ENCODE peak calls at places on chromosomes 7 and 10, in nine cellular contexts. K is transverse colon, H is nucleus accumbens, I is lower lobe of right lung, J is Ammon's horn, Z is LoVo, N is upper lobe of right lung, G is cardiac fibroblast, R is iris pigment epithelial cell. X is an unnamed sample.

GRCh38 chr7:92987095-92987494 is 130.7 kb downstream of the SAMD9 start:
- DNase-seq in R (peak), H (no peak), K (no peak), G (peak), I (no peak), J (no peak), Z (no peak), N (no peak), X (no peak)

GRCh38 chr10:12707461-12708185 is 293.9 kb downstream of the CCDC3 start:
- DNase-seq in H (no peak), Z (peak), R (peak), G (peak), N (no peak), I (no peak), K (peak), J (no peak), X (no peak)

GRCh38 chr7:92831716-92832622 is 4.4 kb downstream of the CDK6 start:
- DNase-seq in G (peak), J (no peak), Z (no peak), K (peak), I (no peak), N (no peak), H (no peak), R (peak), X (no peak)

GRCh38 chr10:5833814-5834213 is 20.6 kb upstream of the GDI2 start:
- DNase-seq in I (no peak), R (no peak), N (no peak), H (no peak), K (no peak), J (no peak), G (no peak), Z (no peak), X (no peak)

GRCh38 chr10:72729528-72729927 is 37.6 kb downstream of the MCU start:
- DNase-seq in N (no peak), I (no peak), G (no peak), R (peak), Z (no peak), H (no peak), J (no peak), K (no peak), X (no peak)

GRCh38 chr10:62224606-62225005 is 44.0 kb downstream of the RTKN2 start:
- DNase-seq in K (no peak), Z (no peak), G (peak), N (no peak), H (no peak), R (peak), J (no peak), I (no peak), X (no peak)

GRCh38 chr7:42126475-42127231 is 110.4 kb downstream of the GLI3 start:
- DNase-seq in R (no peak), K (no peak), H (no peak), I (no peak), G (no peak), J (no peak), N (no peak), Z (no peak), X (no peak)

GRCh38 chr7:37942934-37943610 is 22.6 kb downstream of the EPDR1 start:
- DNase-seq in N (peak), H (no peak), G (peak), K (peak), R (peak), I (peak), Z (peak), J (peak), X (peak)

GRCh38 chr7:70619130-70619529 is 512.8 kb upstream of the GALNT17 start:
- DNase-seq in N (no peak), R (no peak), J (no peak), G (no peak), Z (no peak), I (no peak), K (no peak), H (no peak), X (no peak)

GRCh38 chr10:12388671-12389070 is 39.3 kb downstream of the CAMK1D start:
- DNase-seq in J (peak), G (no peak), Z (no peak), N (no peak), I (no peak), R (no peak), K (no peak), H (peak), X (no peak)

GRCh38 chr10:94104316-94105060 is 110.8 kb downstream of the PLCE1 start:
- DNase-seq in R (peak), H (no peak), G (peak), K (no peak), J (no peak), Z (no peak), I (no peak), N (no peak), X (no peak)

GRCh38 chr7:41463770-41464470 is 239.0 kb downstream of the INHBA start:
- DNase-seq in K (no peak), J (no peak), Z (no peak), G (no peak), I (no peak), H (no peak), R (no peak), N (no peak), X (no peak)

GRCh38 chr10:43958071-43958432 is 309.4 kb upstream of the ZNF32 start:
- DNase-seq in J (no peak), G (no peak), H (no peak), I (no peak), K (no peak), N (no peak), Z (no peak), R (no peak), X (no peak)

GRCh38 chr10:77086081-77086480 is 551.5 kb downstream of the KCNMA1 start:
- DNase-seq in N (no peak), Z (no peak), J (no peak), G (no peak), R (no peak), H (no peak), I (no peak), K (no peak), X (no peak)

GRCh38 chr7:126957443-126957842 is 295.3 kb downstream of the GRM8 start:
- DNase-seq in Z (no peak), J (no peak), I (no peak), G (no peak), K (no peak), H (no peak), N (no peak), R (no peak), X (no peak)

GRCh38 chr10:62738916-62739315 is 65.6 kb upstream of the ADO start:
- DNase-seq in H (no peak), K (no peak), I (no peak), Z (no peak), G (no peak), N (no peak), J (no peak), R (no peak), X (no peak)

GRCh38 chr7:155270876-155271275 is 26.8 kb upstream of the INSIG1 start:
- DNase-seq in R (no peak), N (no peak), H (no peak), J (no peak), G (no peak), Z (no peak), K (no peak), I (no peak), X (no peak)

GRCh38 chr7:31368620-31369019 is 28.1 kb upstream of the NEUROD6 start:
- DNase-seq in J (no peak), Z (no peak), I (no peak), N (no peak), R (no peak), G (no peak), H (no peak), K (no peak), X (no peak)

GRCh38 chr7:143901710-143902587 is at the start of gene TCAF1:
- DNase-seq in N (peak), G (peak), I (peak), Z (peak), R (peak), J (peak), K (peak), H (peak), X (peak)

GRCh38 chr7:1419688-1420087 is 39.6 kb downstream of the MICALL2 start:
- DNase-seq in Z (no peak), K (no peak), J (no peak), G (no peak), I (no peak), H (no peak), N (no peak), R (no peak), X (no peak)

GRCh38 chr7:30787476-30787875 is 16.3 kb downstream of the MINDY4 start:
- DNase-seq in R (no peak), N (no peak), Z (no peak), J (no peak), G (no peak), K (no peak), I (no peak), H (no peak), X (no peak)

GRCh38 chr10:69631566-69631965 is 1.5 kb downstream of the FAM241B start:
- DNase-seq in H (no peak), J (no peak), I (no peak), K (no peak), R (no peak), Z (no peak), N (no peak), G (no peak), X (no peak)

GRCh38 chr7:2936301-2936700 is 92.2 kb upstream of the GNA12 start:
- DNase-seq in J (no peak), R (no peak), Z (no peak), I (peak), H (no peak), K (no peak), N (peak), G (no peak), X (no peak)

GRCh38 chr10:77325233-77325537 is 312.4 kb downstream of the KCNMA1 start:
- DNase-seq in N (no peak), G (no peak), K (peak), Z (no peak), R (no peak), I (no peak), J (no peak), H (no peak), X (no peak)

GRCh38 chr7:76300210-76300731 is 2.2 kb upstream of the HSPB1 start:
- DNase-seq in Z (peak), H (no peak), G (peak), K (peak), I (no peak), J (no peak), N (no peak), R (peak), X (no peak)

GRCh38 chr7:47293884-47294568 is 287.9 kb downstream of the TNS3 start:
- DNase-seq in K (peak), I (no peak), R (peak), G (peak), N (no peak), H (no peak), Z (no peak), J (no peak), X (no peak)

GRCh38 chr10:103926722-103927319 is 8.8 kb upstream of the STN1 start:
- DNase-seq in R (no peak), I (no peak), N (no peak), G (no peak), Z (no peak), J (no peak), H (no peak), K (no peak), X (no peak)

GRCh38 chr7:139855498-139856270 is 26.6 kb downstream of the TBXAS1 start:
- DNase-seq in J (peak), I (peak), H (no peak), K (peak), N (no peak), R (peak), Z (no peak), G (peak), X (no peak)

GRCh38 chr10:32207544-32207943 is 139.4 kb downstream of the EPC1 start:
- DNase-seq in H (no peak), R (peak), N (peak), K (peak), I (peak), Z (peak), G (peak), J (no peak), X (peak)

GRCh38 chr10:61902448-61903183 is 1.1 kb downstream of the ARID5B start:
- DNase-seq in Z (peak), I (peak), R (peak), G (peak), K (peak), N (no peak), H (peak), J (peak), X (no peak)

GRCh38 chr10:17290226-17290625 is 62.2 kb downstream of the VIM start:
- DNase-seq in H (no peak), G (peak), J (no peak), N (no peak), Z (peak), R (peak), K (no peak), I (no peak), X (no peak)

GRCh38 chr7:36671432-36671829 is 52.9 kb downstream of the AOAH start:
- DNase-seq in Z (no peak), I (no peak), K (no peak), J (no peak), G (no peak), R (no peak), N (no peak), H (no peak), X (no peak)

GRCh38 chr7:20075992-20076813 is 141.0 kb downstream of the MACC1 start:
- DNase-seq in I (no peak), Z (no peak), R (no peak), H (no peak), G (peak), N (no peak), K (no peak), J (no peak), X (no peak)